ENCODE peak calls at places on chromosomes 7 and 10, in six cellular contexts. T, H, F, O, C and Z are unnamed samples.

GRCh38 chr10:90787906-90788491 is 69.8 kb downstream of the HTR7 start:
- DNase-seq in O (peak; percentile 36), F (peak; percentile 9), C (no peak), T (peak; percentile 8), H (no peak), Z (no peak)

GRCh38 chr10:115657161-115657850 is 564.1 kb downstream of the ATRNL1 start:
- DNase-seq in O (no peak), T (no peak), F (no peak), H (no peak), C (no peak), Z (no peak)

GRCh38 chr7:139702811-139703467 is 74.9 kb downstream of the HIPK2 start:
- DNase-seq in H (no peak), O (no peak), T (no peak), F (no peak), C (no peak), Z (no peak)

GRCh38 chr10:79409038-79410035 is 36.1 kb downstream of the ZCCHC24 start:
- DNase-seq in C (no peak), F (no peak), T (no peak), H (no peak), O (no peak), Z (no peak)

GRCh38 chr7:157929671-157930070 is 592.9 kb downstream of the DNAJB6 start:
- DNase-seq in F (no peak), O (no peak), T (no peak), H (no peak), C (no peak), Z (no peak)

GRCh38 chr10:50431791-50432190 is 180.5 kb upstream of the ASAH2 start:
- DNase-seq in O (no peak), F (no peak), T (no peak), H (peak; percentile 96), C (no peak), Z (no peak)

GRCh38 chr7:20350518-20350951 is 19.8 kb downstream of the ITGB8 start:
- DNase-seq in C (no peak), F (no peak), T (no peak), O (peak; percentile 19), H (no peak), Z (no peak)

GRCh38 chr10:50552308-50552707 is 71.4 kb downstream of the SGMS1 start:
- DNase-seq in F (no peak), C (no peak), T (no peak), H (no peak), O (no peak), Z (no peak)

GRCh38 chr7:92641921-92642511 is 51.8 kb upstream of the FAM133B start:
- DNase-seq in T (no peak), F (no peak), O (no peak), C (no peak), H (no peak), Z (peak; percentile 3)

GRCh38 chr10:116796910-116797513 is 52.3 kb upstream of the ENO4 start:
- DNase-seq in T (peak; percentile 67), H (no peak), O (peak; percentile 87), C (peak; percentile 49), F (peak; percentile 60), Z (peak; percentile 61)

GRCh38 chr10:133325392-133325760 is 11.3 kb downstream of the CALY start:
- DNase-seq in C (no peak), F (no peak), T (no peak), H (no peak), O (peak; percentile 66), Z (no peak)

GRCh38 chr10:12898271-12898670 is 103.2 kb downstream of the CCDC3 start:
- DNase-seq in C (no peak), H (no peak), O (no peak), F (no peak), T (no peak), Z (no peak)

GRCh38 chr10:12905067-12905466 is 96.4 kb downstream of the CCDC3 start:
- DNase-seq in O (no peak), F (no peak), T (no peak), H (no peak), C (no peak), Z (no peak)

GRCh38 chr10:12902959-12903358 is 98.6 kb downstream of the CCDC3 start:
- DNase-seq in H (no peak), F (no peak), O (no peak), T (no peak), C (no peak), Z (no peak)

GRCh38 chr10:12906051-12906541 is 95.4 kb downstream of the CCDC3 start:
- DNase-seq in H (no peak), O (no peak), C (no peak), F (no peak), T (no peak), Z (no peak)

DNA sequence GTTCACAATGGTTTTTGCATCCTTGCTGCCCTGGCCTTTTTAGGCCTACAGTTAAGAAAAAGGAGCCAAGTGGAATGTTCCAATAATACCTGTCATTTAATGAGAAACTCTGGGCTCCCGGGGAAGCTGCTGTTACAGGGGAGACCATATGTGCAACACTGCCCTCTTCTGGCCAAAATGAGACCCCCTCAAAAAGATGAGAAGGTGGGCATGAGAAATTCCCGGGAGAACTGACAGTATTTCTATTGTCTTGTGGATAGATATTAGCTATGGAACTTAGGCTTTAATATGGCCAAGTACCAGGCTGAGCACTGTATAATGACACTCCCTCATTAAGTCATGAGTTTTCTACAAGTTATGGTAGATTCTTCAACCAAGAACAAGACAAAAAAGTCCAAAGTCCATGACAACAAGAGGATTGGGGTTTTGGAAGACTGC is 99.4 kb downstream of the CCDC3 start:
- DNase-seq in O (peak; percentile 83), C (peak; percentile 25), H (peak; percentile 4), T (peak; percentile 69), F (peak; percentile 50), Z (no peak)
- TF ChIP-seq GABPA in O (no peak), C (no peak), H (no peak), T (no peak), F (no peak), Z (no peak)

GRCh38 chr10:70145666-70146488 is 623 bp downstream of the TYSND1 start:
- DNase-seq in C (no peak), F (peak; percentile 41), O (peak; percentile 89), T (peak; percentile 33), H (no peak), Z (peak; percentile 57)

GRCh38 chr10:70146489-70147488 is at the start of gene TYSND1:
- DNase-seq in H (peak; percentile 91), C (peak; percentile 97), O (peak; percentile 96), T (peak; percentile 46), F (peak; percentile 97), Z (peak; percentile 95)

GRCh38 chr10:70142555-70142954 is 3.9 kb downstream of the TYSND1 start:
- DNase-seq in H (no peak), C (no peak), O (no peak), T (no peak), F (no peak), Z (no peak)

GRCh38 chr10:70145166-70145665 is 1.3 kb downstream of the TYSND1 start:
- DNase-seq in F (no peak), H (no peak), T (no peak), C (no peak), O (no peak), Z (no peak)

GRCh38 chr10:70144372-70145110 is 2.0 kb downstream of the TYSND1 start:
- DNase-seq in H (no peak), C (no peak), O (no peak), T (no peak), F (no peak), Z (no peak)
- H3K4me3 ChIP-seq in H (peak overlapping the region; percentile 88), C (no peak overlapping the region), O (peak overlapping the region; percentile 68), T (no peak overlapping the region), F (peak overlapping the region; percentile 92), Z (no peak overlapping the region)

GRCh38 chr7:87599336-87599735 is 1.3 kb downstream of the ABCB1 start:
- DNase-seq in F (peak; percentile 77), C (no peak), O (peak; percentile 68), H (peak; percentile 60), T (no peak), Z (no peak)

GRCh38 chr7:87598234-87599009 is 2.3 kb downstream of the ABCB1 start:
- DNase-seq in O (no peak), C (no peak), T (no peak), F (no peak), H (no peak), Z (no peak)

GRCh38 chr7:87596696-87597095 is 4.0 kb downstream of the ABCB1 start:
- DNase-seq in H (no peak), C (no peak), O (no peak), F (no peak), T (no peak), Z (no peak)

GRCh38 chr7:87592300-87592699 is 8.4 kb downstream of the ABCB1 start:
- DNase-seq in O (no peak), H (no peak), F (no peak), T (no peak), C (no peak), Z (no peak)

DNA sequence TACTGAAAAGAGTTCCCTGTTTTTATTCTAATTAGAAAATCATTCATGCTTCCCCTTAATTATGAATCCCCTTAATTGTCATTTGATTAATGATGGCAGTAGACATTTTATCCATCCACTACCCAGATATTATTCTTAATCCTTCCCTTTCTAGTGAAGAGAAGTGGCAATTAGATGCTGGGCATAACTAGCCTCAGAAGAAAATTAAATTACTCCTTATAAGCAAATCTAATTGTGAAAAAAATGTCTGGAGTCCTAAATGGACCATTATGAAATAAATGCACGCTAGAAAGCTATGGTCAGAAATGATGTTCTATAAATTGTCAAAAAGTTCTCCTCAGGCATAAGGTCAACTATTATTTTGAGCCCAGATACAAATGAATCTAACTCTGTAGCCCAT is 4.5 kb downstream of the ABCB1 start:
- DNase-seq in F (no peak), T (no peak), O (peak; percentile 39), H (no peak), C (no peak), Z (no peak)
- H3K27me3 ChIP-seq in F (no peaks in the 10 kb centered on the region), T (peaks cover 10% of the 10 kb centered on the region), O (peaks cover 13% of the 10 kb centered on the region), H (peaks cover 3% of the 10 kb centered on the region), C (peaks cover 5% of the 10 kb centered on the region), Z (peaks cover 21% of the 10 kb centered on the region)

GRCh38 chr10:12842310-12842709 is 159.2 kb downstream of the CCDC3 start:
- DNase-seq in H (no peak), C (no peak), O (no peak), F (no peak), T (no peak), Z (no peak)

GRCh38 chr10:12847361-12847975 is 154.0 kb downstream of the CCDC3 start:
- DNase-seq in H (no peak), O (peak; percentile 32), F (no peak), T (peak; percentile 46), C (peak; percentile 63), Z (no peak)

GRCh38 chr10:12843296-12843945 is 158.1 kb downstream of the CCDC3 start:
- DNase-seq in C (no peak), F (no peak), T (no peak), H (no peak), O (no peak), Z (no peak)

GRCh38 chr10:12846718-12847117 is 154.8 kb downstream of the CCDC3 start:
- DNase-seq in H (no peak), F (no peak), C (no peak), O (no peak), T (no peak), Z (no peak)

DNA sequence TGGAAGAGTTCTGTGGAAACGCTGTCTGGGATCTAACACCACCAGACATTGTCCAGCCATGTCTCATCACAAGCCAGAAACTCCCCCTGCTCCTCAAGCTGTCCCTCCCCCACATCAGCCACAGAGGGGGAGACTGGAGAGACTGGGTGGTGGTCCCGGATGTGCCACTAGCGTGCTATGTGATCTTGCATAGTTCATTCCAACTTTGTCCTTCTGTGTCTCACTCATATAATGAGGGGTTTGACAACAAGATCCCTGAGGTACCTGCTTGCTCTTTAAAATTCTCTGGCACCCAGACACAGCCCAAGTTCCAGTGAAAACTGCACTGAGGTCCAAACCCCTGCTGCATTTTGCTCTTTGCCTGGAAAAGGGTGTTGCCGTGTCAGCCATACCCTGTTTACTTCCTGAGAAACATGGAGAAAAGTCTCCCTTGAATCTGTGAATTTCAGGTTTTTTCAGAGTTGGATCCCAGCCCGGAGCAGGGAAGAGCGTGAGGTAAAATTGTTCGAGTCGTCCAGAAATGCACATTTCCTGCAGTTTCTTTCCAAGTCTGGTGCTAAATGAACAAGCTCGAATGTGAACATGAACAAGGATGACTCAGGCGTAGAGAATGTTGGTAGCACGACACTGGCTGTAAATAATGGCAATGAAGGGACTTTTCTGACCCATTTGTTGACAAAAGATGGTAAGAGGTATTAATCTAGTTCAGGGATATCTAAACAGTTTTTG is 156.6 kb downstream of the CCDC3 start:
- DNase-seq in T (no peak), H (no peak), F (peak; percentile 10), O (peak; percentile 11), C (no peak), Z (no peak)
- TF ChIP-seq GABPA in T (no peak), H (no peak), F (no peak), O (no peak), C (no peak), Z (no peak)